ENCODE peak calls at places on chromosomes 1 and 21, in six cellular contexts. One of them, this sample, is unnamed.

GRCh38 chr1:206836111-206836510 is 29.3 kb upstream of the IL20 start:
- DNase-seq in nucleus accumbens: no peak
- DNase-seq in mucosa of descending colon: no peak
- DNase-seq in activated T-helper 9 cell treated with anti-CD3 and anti-CD28 coated beads, Interleukin-2, amount 50 U/mL, for 16 hours: no peak
- DNase-seq in central memory CD8-positive, alpha-beta T cell: no peak
- DNase-seq in activated CD4-positive, alpha-beta T cell treated with anti-CD3 and anti-CD28 coated beads, Interleukin-2, amount 50 U/mL, for 4 hours: no peak
- DNase-seq in this sample: no peak

GRCh38 chr1:57018119-57018518 is 52.3 kb upstream of the C8B start:
- DNase-seq in central memory CD8-positive, alpha-beta T cell: no peak
- DNase-seq in activated CD4-positive, alpha-beta T cell treated with anti-CD3 and anti-CD28 coated beads, Interleukin-2, amount 50 U/mL, for 4 hours: no peak
- DNase-seq in nucleus accumbens: no peak
- DNase-seq in mucosa of descending colon: no peak
- DNase-seq in activated T-helper 9 cell treated with anti-CD3 and anti-CD28 coated beads, Interleukin-2, amount 50 U/mL, for 16 hours: no peak
- DNase-seq in this sample: no peak

GRCh38 chr1:24986372-24986979 is 56.4 kb upstream of the RUNX3 start:
- DNase-seq in activated CD4-positive, alpha-beta T cell treated with anti-CD3 and anti-CD28 coated beads, Interleukin-2, amount 50 U/mL, for 4 hours: no peak
- DNase-seq in activated T-helper 9 cell treated with anti-CD3 and anti-CD28 coated beads, Interleukin-2, amount 50 U/mL, for 16 hours: no peak
- DNase-seq in central memory CD8-positive, alpha-beta T cell: no peak
- DNase-seq in mucosa of descending colon: no peak
- DNase-seq in nucleus accumbens: no peak
- DNase-seq in this sample: no peak

GRCh38 chr1:10918531-10918930 is 93.9 kb upstream of the TARDBP start:
- DNase-seq in activated T-helper 9 cell treated with anti-CD3 and anti-CD28 coated beads, Interleukin-2, amount 50 U/mL, for 16 hours: no peak
- DNase-seq in central memory CD8-positive, alpha-beta T cell: no peak
- DNase-seq in nucleus accumbens: no peak
- DNase-seq in activated CD4-positive, alpha-beta T cell treated with anti-CD3 and anti-CD28 coated beads, Interleukin-2, amount 50 U/mL, for 4 hours: no peak
- DNase-seq in mucosa of descending colon: no peak
- DNase-seq in this sample: no peak

GRCh38 chr1:115674011-115674410 is 32.2 kb downstream of the VANGL1 start:
- DNase-seq in activated CD4-positive, alpha-beta T cell treated with anti-CD3 and anti-CD28 coated beads, Interleukin-2, amount 50 U/mL, for 4 hours: no peak
- DNase-seq in central memory CD8-positive, alpha-beta T cell: no peak
- DNase-seq in activated T-helper 9 cell treated with anti-CD3 and anti-CD28 coated beads, Interleukin-2, amount 50 U/mL, for 16 hours: no peak
- DNase-seq in mucosa of descending colon: no peak
- DNase-seq in nucleus accumbens: no peak
- DNase-seq in this sample: no peak

GRCh38 chr1:98046031-98046641 is 125.3 kb upstream of the DPYD start:
- DNase-seq in activated T-helper 9 cell treated with anti-CD3 and anti-CD28 coated beads, Interleukin-2, amount 50 U/mL, for 16 hours: no peak
- DNase-seq in activated CD4-positive, alpha-beta T cell treated with anti-CD3 and anti-CD28 coated beads, Interleukin-2, amount 50 U/mL, for 4 hours: no peak
- DNase-seq in central memory CD8-positive, alpha-beta T cell: no peak
- DNase-seq in nucleus accumbens: peak; percentile 1
- DNase-seq in mucosa of descending colon: no peak
- DNase-seq in this sample: no peak

GRCh38 chr1:185565314-185565713 is 168.9 kb upstream of the HMCN1 start:
- DNase-seq in activated CD4-positive, alpha-beta T cell treated with anti-CD3 and anti-CD28 coated beads, Interleukin-2, amount 50 U/mL, for 4 hours: no peak
- DNase-seq in nucleus accumbens: no peak
- DNase-seq in mucosa of descending colon: no peak
- DNase-seq in activated T-helper 9 cell treated with anti-CD3 and anti-CD28 coated beads, Interleukin-2, amount 50 U/mL, for 16 hours: no peak
- DNase-seq in central memory CD8-positive, alpha-beta T cell: no peak
- DNase-seq in this sample: no peak

GRCh38 chr21:29658177-29658933 is 281.4 kb downstream of the GRIK1 start:
- DNase-seq in nucleus accumbens: no peak
- DNase-seq in activated T-helper 9 cell treated with anti-CD3 and anti-CD28 coated beads, Interleukin-2, amount 50 U/mL, for 16 hours: no peak
- DNase-seq in mucosa of descending colon: no peak
- DNase-seq in activated CD4-positive, alpha-beta T cell treated with anti-CD3 and anti-CD28 coated beads, Interleukin-2, amount 50 U/mL, for 4 hours: no peak
- DNase-seq in central memory CD8-positive, alpha-beta T cell: no peak
- DNase-seq in this sample: no peak

GRCh38 chr1:231935856-231936255 is 309.3 kb downstream of the DISC1 start:
- DNase-seq in activated CD4-positive, alpha-beta T cell treated with anti-CD3 and anti-CD28 coated beads, Interleukin-2, amount 50 U/mL, for 4 hours: no peak
- DNase-seq in central memory CD8-positive, alpha-beta T cell: no peak
- DNase-seq in nucleus accumbens: no peak
- DNase-seq in mucosa of descending colon: no peak
- DNase-seq in activated T-helper 9 cell treated with anti-CD3 and anti-CD28 coated beads, Interleukin-2, amount 50 U/mL, for 16 hours: no peak
- DNase-seq in this sample: no peak

GRCh38 chr1:200075522-200075921 is 48.0 kb downstream of the NR5A2 start:
- DNase-seq in mucosa of descending colon: no peak
- DNase-seq in activated CD4-positive, alpha-beta T cell treated with anti-CD3 and anti-CD28 coated beads, Interleukin-2, amount 50 U/mL, for 4 hours: no peak
- DNase-seq in nucleus accumbens: no peak
- DNase-seq in activated T-helper 9 cell treated with anti-CD3 and anti-CD28 coated beads, Interleukin-2, amount 50 U/mL, for 16 hours: no peak
- DNase-seq in central memory CD8-positive, alpha-beta T cell: no peak
- DNase-seq in this sample: no peak

GRCh38 chr1:8040586-8040985 is 14.5 kb upstream of the ERRFI1 start:
- DNase-seq in activated T-helper 9 cell treated with anti-CD3 and anti-CD28 coated beads, Interleukin-2, amount 50 U/mL, for 16 hours: no peak
- DNase-seq in central memory CD8-positive, alpha-beta T cell: no peak
- DNase-seq in nucleus accumbens: no peak
- DNase-seq in mucosa of descending colon: no peak
- DNase-seq in activated CD4-positive, alpha-beta T cell treated with anti-CD3 and anti-CD28 coated beads, Interleukin-2, amount 50 U/mL, for 4 hours: no peak
- DNase-seq in this sample: peak; percentile 86

GRCh38 chr1:14964698-14965055 is 188.9 kb upstream of the TMEM51 start:
- DNase-seq in activated CD4-positive, alpha-beta T cell treated with anti-CD3 and anti-CD28 coated beads, Interleukin-2, amount 50 U/mL, for 4 hours: no peak
- DNase-seq in central memory CD8-positive, alpha-beta T cell: no peak
- DNase-seq in mucosa of descending colon: no peak
- DNase-seq in activated T-helper 9 cell treated with anti-CD3 and anti-CD28 coated beads, Interleukin-2, amount 50 U/mL, for 16 hours: no peak
- DNase-seq in nucleus accumbens: no peak
- DNase-seq in this sample: no peak

GRCh38 chr1:156014829-156015228 is 5.9 kb downstream of the SSR2 start:
- DNase-seq in mucosa of descending colon: no peak
- DNase-seq in activated CD4-positive, alpha-beta T cell treated with anti-CD3 and anti-CD28 coated beads, Interleukin-2, amount 50 U/mL, for 4 hours: no peak
- DNase-seq in nucleus accumbens: no peak
- DNase-seq in activated T-helper 9 cell treated with anti-CD3 and anti-CD28 coated beads, Interleukin-2, amount 50 U/mL, for 16 hours: no peak
- DNase-seq in central memory CD8-positive, alpha-beta T cell: no peak
- DNase-seq in this sample: no peak

GRCh38 chr1:26274801-26275425 is 5.0 kb upstream of the SH3BGRL3 start:
- DNase-seq in nucleus accumbens: no peak
- DNase-seq in central memory CD8-positive, alpha-beta T cell: no peak
- DNase-seq in activated T-helper 9 cell treated with anti-CD3 and anti-CD28 coated beads, Interleukin-2, amount 50 U/mL, for 16 hours: no peak
- DNase-seq in activated CD4-positive, alpha-beta T cell treated with anti-CD3 and anti-CD28 coated beads, Interleukin-2, amount 50 U/mL, for 4 hours: no peak
- DNase-seq in mucosa of descending colon: no peak
- DNase-seq in this sample: no peak